ENCODE peak calls at places on chromosomes 12 and 14, in eight cellular contexts. U, C, Q, I, D, B, G and Y are unnamed samples.

GRCh38 chr14:95547626-95548327 is 12.9 kb downstream of the GLRX5 start:
- DNase-seq in I (no peak), Q (peak), C (no peak), D (no peak), U (no peak), G (peak), B (no peak), Y (no peak)

GRCh38 chr14:64612021-64612380 is 62.2 kb downstream of the PPP1R36 start:
- DNase-seq in D (no peak), B (no peak), G (peak), C (no peak), I (no peak), Q (peak), U (no peak), Y (no peak)

GRCh38 chr12:25552681-25553080 is 402 bp downstream of the LMNTD1 start:
- DNase-seq in D (no peak), C (no peak), G (no peak), B (no peak), I (no peak), U (no peak), Q (peak), Y (no peak)

GRCh38 chr14:72457641-72458040 is 436.3 kb downstream of the DPF3 start:
- DNase-seq in C (no peak), G (peak), U (no peak), Q (peak), D (no peak), I (no peak), B (no peak), Y (no peak)

GRCh38 chr14:90614696-90615260 is 201.5 kb downstream of the TTC7B start:
- DNase-seq in C (no peak), D (no peak), G (no peak), U (no peak), I (no peak), Q (no peak), B (no peak), Y (no peak)

GRCh38 chr12:27517532-27517931 is 6.5 kb upstream of the PPFIBP1 start:
- DNase-seq in C (no peak), Q (no peak), G (no peak), I (no peak), B (no peak), U (no peak), D (no peak), Y (no peak)

GRCh38 chr12:107282628-107283027 is 189.3 kb upstream of the CRY1 start:
- DNase-seq in C (no peak), D (no peak), I (no peak), G (no peak), Q (no peak), B (no peak), U (no peak), Y (no peak)

GRCh38 chr14:21036746-21037145 is 2.1 kb upstream of the RNASE13 start:
- DNase-seq in Q (no peak), I (no peak), B (no peak), G (no peak), U (no peak), D (no peak), C (no peak), Y (no peak)

GRCh38 chr14:101499513-101499912 is 61.8 kb upstream of the DIO3 start:
- DNase-seq in D (no peak), G (no peak), B (no peak), C (peak), Q (no peak), I (no peak), U (peak), Y (no peak)

GRCh38 chr12:123891516-123892179 is 81.0 kb downstream of the CCDC92 start:
- DNase-seq in D (no peak), U (no peak), Q (peak), B (no peak), I (no peak), G (no peak), C (no peak), Y (no peak)

GRCh38 chr12:119667577-119668314 is at the start of gene PRKAB1:
- DNase-seq in D (peak), I (peak), U (peak), Q (peak), G (peak), C (peak), B (peak), Y (peak)

GRCh38 chr12:32454075-32454474 is 54.7 kb downstream of the FGD4 start:
- DNase-seq in Q (peak), D (no peak), C (no peak), B (no peak), G (no peak), I (no peak), U (no peak), Y (no peak)

GRCh38 chr12:121801601-121802484 is 2.0 kb upstream of the SETD1B start:
- DNase-seq in D (no peak), U (no peak), C (peak), I (no peak), B (no peak), Q (peak), G (no peak), Y (no peak)

GRCh38 chr14:24734917-24735500 is 101.0 kb upstream of the GZMB start:
- DNase-seq in G (peak), D (peak), C (no peak), Q (peak), B (no peak), U (peak), I (peak), Y (peak)

GRCh38 chr12:121748218-121748570 is 35.6 kb downstream of the TMEM120B start:
- DNase-seq in B (no peak), G (no peak), C (no peak), D (no peak), U (no peak), I (no peak), Q (no peak), Y (no peak)

GRCh38 chr12:71061451-71061850 is 96.3 kb downstream of the TSPAN8 start:
- DNase-seq in B (no peak), G (no peak), U (no peak), Q (no peak), I (no peak), C (no peak), D (no peak), Y (no peak)

GRCh38 chr14:87001333-87001732 is 991.6 kb downstream of the GALC start:
- DNase-seq in U (no peak), D (no peak), B (no peak), I (no peak), G (no peak), Q (no peak), C (no peak), Y (no peak)

GRCh38 chr14:37443461-37443860 is 151.6 kb downstream of the FOXA1 start:
- DNase-seq in D (no peak), C (no peak), Q (peak), B (no peak), G (no peak), I (no peak), U (no peak), Y (no peak)

GRCh38 chr12:47954467-47955045 is 8.8 kb upstream of the TMEM106C start:
- DNase-seq in B (no peak), I (peak), D (no peak), C (no peak), Q (no peak), U (no peak), G (no peak), Y (no peak)

GRCh38 chr12:66708704-66709443 is 30.0 kb upstream of the GRIP1 start:
- DNase-seq in U (no peak), G (no peak), Q (peak), I (no peak), B (no peak), D (no peak), C (no peak), Y (no peak)

GRCh38 chr12:102543494-102543893 is 63.1 kb upstream of the IGF1 start:
- DNase-seq in D (no peak), I (peak), G (no peak), B (no peak), U (no peak), C (no peak), Q (no peak), Y (no peak)

GRCh38 chr12:16323010-16323409 is 24.4 kb upstream of the MGST1 start:
- DNase-seq in G (no peak), D (no peak), B (no peak), I (no peak), U (no peak), C (no peak), Q (peak), Y (no peak)

GRCh38 chr12:68613209-68613904 is 2.7 kb downstream of the RAP1B start:
- DNase-seq in B (no peak), Q (no peak), I (no peak), G (no peak), D (no peak), U (no peak), C (no peak), Y (no peak)

GRCh38 chr12:50647479-50647878 is 116.4 kb upstream of the ATF1 start:
- DNase-seq in G (no peak), D (no peak), B (no peak), U (peak), Q (peak), I (no peak), C (no peak), Y (no peak)

GRCh38 chr12:94589591-94590001 is 60.8 kb downstream of the TMCC3 start:
- DNase-seq in B (no peak), U (no peak), D (no peak), Q (no peak), G (no peak), C (no peak), I (no peak), Y (no peak)

GRCh38 chr12:114777052-114777451 is 93.1 kb upstream of the TBX3 start:
- DNase-seq in C (no peak), D (no peak), Q (peak), I (no peak), G (peak), B (no peak), U (no peak), Y (no peak)

GRCh38 chr12:101653030-101653429 is 44.4 kb upstream of the CHPT1 start:
- DNase-seq in I (no peak), B (no peak), Q (no peak), G (no peak), U (no peak), D (no peak), C (no peak), Y (no peak)

GRCh38 chr12:101743724-101744472 is 4.6 kb upstream of the SYCP3 start:
- DNase-seq in C (no peak), Q (no peak), D (no peak), G (no peak), B (peak), I (no peak), U (no peak), Y (no peak)

GRCh38 chr14:67317822-67318221 is 41.8 kb downstream of the ATP6V1D start:
- DNase-seq in B (no peak), Q (no peak), G (no peak), U (no peak), I (no peak), C (no peak), D (no peak), Y (no peak)

GRCh38 chr14:91899213-91899612 is 31.9 kb upstream of the TC2N start:
- DNase-seq in Q (no peak), I (no peak), D (peak), B (no peak), U (peak), G (no peak), C (no peak), Y (no peak)

GRCh38 chr12:121102307-121102706 is 30.4 kb upstream of the P2RX7 start:
- DNase-seq in D (no peak), Q (no peak), B (no peak), U (no peak), C (no peak), I (no peak), G (no peak), Y (no peak)

GRCh38 chr14:91496790-91497189 is 13.3 kb downstream of the PPP4R3A start:
- DNase-seq in G (no peak), U (no peak), Q (no peak), C (no peak), I (peak), B (no peak), D (no peak), Y (no peak)